ENCODE peak calls at places on chromosomes 1 and 21, in five cellular contexts. K, M, Y, X and C are unnamed samples.

GRCh38 chr1:155976062-155976912 is 2.1 kb downstream of the ARHGEF2 start:
- DNase-seq in Y (no peak), M (no peak), X (no peak), K (peak; percentile 66), C (no peak)

GRCh38 chr1:44507490-44508396 is 102.7 kb downstream of the RNF220 start:
- DNase-seq in X (no peak), M (no peak), K (no peak), Y (no peak), C (no peak)

GRCh38 chr1:104991702-104992101 is 1242.0 kb downstream of the AMY1C start:
- DNase-seq in Y (no peak), M (no peak), K (no peak), X (no peak), C (no peak)

GRCh38 chr1:28737245-28738137 is 751 bp downstream of the YTHDF2 start:
- DNase-seq in X (peak; percentile 27), K (peak; percentile 77), Y (peak; percentile 23), M (peak; percentile 44), C (peak; percentile 76)

GRCh38 chr1:209678981-209679539 is 3.8 kb downstream of the G0S2 start:
- DNase-seq in Y (no peak), K (no peak), M (no peak), X (no peak), C (no peak)

GRCh38 chr1:208243522-208243850 is 698 bp downstream of the PLXNA2 start:
- DNase-seq in Y (no peak), M (no peak), K (peak; percentile 44), X (no peak), C (no peak)

GRCh38 chr1:1435094-1435903 is at the start of gene VWA1:
- DNase-seq in X (no peak), K (peak; percentile 98), M (no peak), Y (no peak), C (peak; percentile 50)

GRCh38 chr1:240602189-240602588 is 9.8 kb downstream of the GREM2 start:
- DNase-seq in Y (no peak), M (no peak), K (no peak), X (no peak), C (no peak)

GRCh38 chr1:229287257-229287656 is 16.3 kb downstream of the RAB4A start:
- DNase-seq in M (no peak), Y (no peak), X (no peak), K (no peak), C (no peak)

GRCh38 chr21:34722684-34723300 is 54.0 kb downstream of the CLIC6 start:
- DNase-seq in M (no peak), K (peak; percentile 78), Y (no peak), X (no peak), C (no peak)

GRCh38 chr1:218459450-218459849 is 114.3 kb downstream of the TGFB2 start:
- DNase-seq in X (no peak), Y (no peak), M (no peak), K (no peak), C (peak; percentile 86)

GRCh38 chr1:61782771-61783170 is 40.5 kb downstream of the PATJ start:
- DNase-seq in Y (no peak), M (no peak), X (no peak), K (no peak), C (no peak)

GRCh38 chr21:21463456-21463855 is 465.2 kb downstream of the NCAM2 start:
- DNase-seq in Y (no peak), X (no peak), K (no peak), M (no peak), C (peak; percentile 59)

GRCh38 chr1:201648911-201649775 is 110.2 kb downstream of the NAV1 start:
- DNase-seq in K (peak; percentile 64), M (no peak), Y (no peak), X (no peak), C (peak; percentile 58)

GRCh38 chr1:170931650-170932049 is 3.7 kb upstream of the MROH9 start:
- DNase-seq in Y (no peak), K (no peak), M (no peak), X (no peak), C (no peak)

GRCh38 chr1:150613061-150613920 is 16.1 kb downstream of the ENSA start:
- DNase-seq in M (peak; percentile 79), K (peak; percentile 30), Y (no peak), X (peak; percentile 88), C (peak; percentile 94)

GRCh38 chr21:38683222-38683621 is 122.5 kb upstream of the ETS2 start:
- DNase-seq in M (no peak), X (no peak), K (no peak), Y (no peak), C (no peak)

GRCh38 chr1:38125016-38125415 is 78.4 kb upstream of the POU3F1 start:
- DNase-seq in K (no peak), M (no peak), Y (no peak), X (no peak), C (no peak)

GRCh38 chr1:64055310-64055709 is 148.1 kb upstream of the UBE2U start:
- DNase-seq in M (no peak), Y (no peak), K (no peak), X (no peak), C (no peak)

GRCh38 chr1:218585565-218586184 is 240.5 kb downstream of the TGFB2 start:
- DNase-seq in Y (peak; percentile 57), X (peak; percentile 65), K (no peak), M (no peak), C (peak; percentile 86)

GRCh38 chr1:23747947-23748346 is 4.7 kb downstream of the ELOA start:
- DNase-seq in M (no peak), Y (no peak), X (no peak), K (no peak), C (no peak)

GRCh38 chr1:21139601-21140000 is 37.1 kb downstream of the EIF4G3 start:
- DNase-seq in M (no peak), Y (no peak), K (no peak), X (no peak), C (peak; percentile 50)

GRCh38 chr1:29145739-29146437 is 22.2 kb upstream of the TMEM200B start:
- DNase-seq in Y (no peak), K (no peak), M (peak; percentile 92), X (no peak), C (no peak)

GRCh38 chr1:24506706-24507422 is 4.2 kb downstream of the RCAN3 start:
- DNase-seq in Y (no peak), X (no peak), M (no peak), K (no peak), C (no peak)

GRCh38 chr21:15967661-15968060 is 237.9 kb downstream of the USP25 start:
- DNase-seq in K (no peak), X (no peak), M (no peak), Y (peak; percentile 17), C (no peak)

GRCh38 chr1:43977376-43978263 is 1.4 kb upstream of the B4GALT2 start:
- DNase-seq in X (no peak), Y (no peak), M (no peak), K (no peak), C (no peak)

GRCh38 chr1:30476911-30477459 is 246.4 kb downstream of the MATN1 start:
- DNase-seq in Y (no peak), X (no peak), K (no peak), M (no peak), C (no peak)

GRCh38 chr1:39696448-39696847 is 5.2 kb upstream of the HPCAL4 start:
- DNase-seq in Y (no peak), M (no peak), K (no peak), X (no peak), C (no peak)

GRCh38 chr1:161068306-161069200 is 1.1 kb downstream of the ARHGAP30 start:
- DNase-seq in Y (no peak), M (no peak), X (no peak), K (no peak), C (no peak)

GRCh38 chr1:161070737-161071136 is 1.0 kb upstream of the ARHGAP30 start:
- DNase-seq in X (no peak), Y (no peak), K (no peak), M (no peak), C (no peak)

GRCh38 chr1:161069731-161070270 is at the start of gene ARHGAP30:
- DNase-seq in X (no peak), Y (no peak), K (no peak), M (no peak), C (no peak)

GRCh38 chr1:161066694-161067093 is 3.0 kb downstream of the ARHGAP30 start:
- DNase-seq in Y (no peak), K (no peak), M (no peak), X (no peak), C (no peak)

GRCh38 chr1:161069201-161069685 is 448 bp downstream of the ARHGAP30 start:
- DNase-seq in K (no peak), M (no peak), X (no peak), Y (no peak), C (no peak)
- TF ChIP-seq POLR2A in K (no peak), M (no peak), X (no peak), Y (no peak), C (no peak)

DNA sequence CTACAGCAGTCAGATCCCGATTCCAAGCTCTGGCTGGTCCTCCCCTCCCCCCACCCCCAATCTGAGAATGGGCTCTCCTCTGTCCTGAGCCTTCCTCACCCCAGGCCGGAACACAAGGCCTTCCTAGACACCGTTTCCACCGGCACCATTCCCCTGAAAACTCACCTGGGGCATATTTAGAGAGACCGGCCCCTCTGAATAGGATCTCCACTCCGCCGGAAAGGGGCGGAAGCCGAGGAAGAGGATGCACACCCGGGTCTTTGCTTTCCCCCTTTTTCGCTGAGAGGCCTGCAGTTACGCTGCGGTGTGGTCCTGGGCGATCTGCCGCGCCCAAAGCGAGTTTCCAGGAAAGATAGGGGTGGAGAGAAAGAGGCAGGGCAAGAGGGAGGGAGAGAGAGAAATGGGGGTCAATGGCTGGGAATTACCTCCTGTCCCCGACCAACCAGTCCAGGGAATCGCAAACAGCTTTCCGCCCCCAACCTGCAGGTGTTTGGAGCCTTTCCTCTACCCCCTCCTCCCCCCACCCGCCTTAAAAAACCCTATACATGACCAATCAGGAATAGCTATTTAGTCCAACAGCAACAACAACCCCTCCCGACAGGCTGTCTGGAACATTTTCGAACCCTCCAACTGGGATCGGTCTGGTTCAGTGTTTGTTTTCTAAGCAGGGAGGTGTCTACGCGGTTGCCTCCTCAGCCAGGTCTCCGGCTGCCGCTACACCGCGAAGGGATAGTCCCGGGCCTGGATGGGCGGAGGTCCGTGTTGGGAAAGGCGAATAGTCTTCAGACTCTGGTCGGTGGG is 2.8 kb downstream of the TAL1 start:
- DNase-seq in M (no peak), Y (no peak), K (peak; percentile 77), X (no peak), C (peak; percentile 73)
- TF ChIP-seq EZH2 in M (no peak), Y (peak; percentile 73), K (no peak), X (no peak), C (no peak)

GRCh38 chr1:55512467-55512866 is 297.3 kb upstream of the USP24 start:
- DNase-seq in K (no peak), M (no peak), Y (no peak), X (no peak), C (no peak)
- H3K9ac ChIP-seq in K (no peak overlapping the region), M (no peak overlapping the region), Y (no peak overlapping the region), X (no peak overlapping the region), C (no peak overlapping the region)

DNA sequence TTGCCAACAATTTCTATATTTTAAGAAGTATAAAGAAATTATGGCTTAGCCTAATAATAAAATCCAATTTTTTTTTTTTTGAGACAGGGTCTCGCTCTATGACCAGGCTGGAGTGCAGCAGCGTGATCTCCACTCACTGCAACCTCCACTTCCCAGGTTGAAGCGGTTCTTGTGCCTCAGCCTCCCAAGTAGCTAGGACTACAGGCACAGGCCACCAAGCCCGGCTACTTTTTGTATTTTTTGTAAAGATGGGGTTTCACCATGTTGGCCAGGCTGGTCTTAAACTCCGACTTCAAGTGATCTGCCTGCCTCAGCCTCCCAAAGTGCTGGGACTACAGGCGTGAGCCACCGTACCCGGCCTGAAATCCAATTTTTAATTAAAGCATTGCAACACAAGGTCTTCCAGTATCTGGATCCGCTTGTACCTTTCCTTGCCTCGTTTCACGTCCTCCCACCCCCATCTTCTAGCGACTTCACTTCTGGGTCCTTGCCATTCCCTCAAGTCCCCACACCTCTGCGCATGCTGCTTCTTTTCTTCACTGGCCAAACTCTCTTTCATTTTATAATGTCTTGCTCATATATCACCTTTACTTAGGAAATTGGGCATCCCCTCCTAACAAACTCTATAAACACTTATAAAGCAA is 2.3 kb downstream of the FUBP1 start:
- DNase-seq in K (peak; percentile 25), X (no peak), M (no peak), Y (no peak), C (peak; percentile 24)
- TF ChIP-seq POLR2A in K (no peak), X (no peak), M (no peak), Y (no peak), C (no peak)